ENCODE peak calls at places on chromosomes 12 and 14, in five cellular contexts. C is adrenal gland, J is GM23248, T is right lobe of liver, V is IMR-90. B is an unnamed sample.

GRCh38 chr12:57491393-57492280 is 3.8 kb downstream of the MARS1 start:
- DNase-seq in T (no peak), C (no peak), V (no peak), J (peak; percentile 26), B (no peak)

GRCh38 chr14:93683241-93683640 is 105.0 kb downstream of the PRIMA1 start:
- DNase-seq in J (peak; percentile 5), C (no peak), T (no peak), V (no peak), B (no peak)

GRCh38 chr14:50773632-50774541 is 57.1 kb downstream of the NIN start:
- DNase-seq in V (peak; percentile 50), J (peak; percentile 65), C (peak; percentile 50), T (no peak), B (peak; percentile 53)

GRCh38 chr12:106048016-106048415 is 90.7 kb downstream of the NUAK1 start:
- DNase-seq in J (no peak), T (no peak), V (no peak), C (no peak), B (no peak)

GRCh38 chr12:76026643-76027063 is 4.9 kb downstream of the PHLDA1 start:
- DNase-seq in V (peak; percentile 67), T (no peak), C (peak; percentile 24), J (peak; percentile 26), B (no peak)

GRCh38 chr14:104462651-104463630 is 116.6 kb upstream of the C14orf180 start:
- DNase-seq in J (peak; percentile 23), V (no peak), T (no peak), C (no peak), B (no peak)

GRCh38 chr14:73289308-73289707 is 52.0 kb downstream of the PAPLN start:
- DNase-seq in V (no peak), C (no peak), J (no peak), T (no peak), B (no peak)

GRCh38 chr12:103824290-103824689 is 16.7 kb downstream of the NT5DC3 start:
- DNase-seq in C (no peak), J (no peak), T (no peak), V (no peak), B (no peak)

GRCh38 chr12:78386871-78387270 is 477.7 kb upstream of the SYT1 start:
- DNase-seq in J (no peak), T (no peak), C (no peak), V (no peak), B (no peak)

GRCh38 chr12:102659200-102659911 is 179.0 kb upstream of the IGF1 start:
- DNase-seq in T (no peak), C (no peak), J (no peak), V (no peak), B (no peak)

GRCh38 chr12:5369298-5369697 is 62.6 kb upstream of the NTF3 start:
- DNase-seq in C (no peak), V (no peak), J (no peak), T (no peak), B (no peak)

GRCh38 chr12:105906545-105906944 is 232.2 kb downstream of the NUAK1 start:
- DNase-seq in C (no peak), V (no peak), J (no peak), T (no peak), B (no peak)

GRCh38 chr14:52146504-52146903 is 77.6 kb upstream of the NID2 start:
- DNase-seq in V (no peak), J (peak; percentile 21), T (no peak), C (no peak), B (no peak)

GRCh38 chr12:117155278-117156060 is 34.8 kb downstream of the FBXO21 start:
- DNase-seq in T (peak; percentile 70), V (peak; percentile 11), C (peak; percentile 69), J (peak; percentile 38), B (peak; percentile 27)
- H3K4me1 ChIP-seq in T (no peaks in the 10 kb centered on the region), V (no peaks in the 10 kb centered on the region), C (peaks cover 35% of the 10 kb centered on the region), J (no peaks in the 10 kb centered on the region), B (no peaks in the 10 kb centered on the region)

GRCh38 chr12:2288001-2288400 is 235.2 kb downstream of the CACNA1C start:
- DNase-seq in C (no peak), V (peak; percentile 73), T (no peak), J (peak; percentile 79), B (no peak)
- H3K4me1 ChIP-seq in C (peaks cover 10% of the 10 kb centered on the region), V (peaks cover 46% of the 10 kb centered on the region), T (no peaks in the 10 kb centered on the region), J (peaks cover 63% of the 10 kb centered on the region), B (peaks cover 19% of the 10 kb centered on the region)

DNA sequence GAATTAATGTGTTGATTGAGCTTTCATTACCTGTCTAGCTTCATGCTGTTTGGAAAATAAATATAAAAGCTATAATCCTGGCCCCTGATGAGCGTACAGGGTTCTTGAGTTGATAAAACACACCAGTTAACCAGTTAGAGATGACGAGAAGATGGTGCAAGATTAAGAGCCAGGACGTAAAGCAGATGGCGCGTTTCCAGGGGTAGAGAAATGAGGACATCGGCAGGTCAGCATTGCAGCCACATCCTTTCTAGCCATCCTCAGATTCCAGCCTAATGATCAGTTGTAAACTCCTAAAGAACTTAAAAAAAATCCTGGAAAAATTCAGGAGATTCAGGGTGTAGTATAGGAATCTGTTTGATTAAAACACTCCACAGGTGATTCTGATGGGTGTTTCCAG is 203.7 kb downstream of the CACNA1C start:
- DNase-seq in V (peak; percentile 95), T (no peak), J (peak; percentile 87), C (no peak), B (no peak)
- H3K4me1 ChIP-seq in V (peaks cover 18% of the 10 kb centered on the region), T (no peaks in the 10 kb centered on the region), J (peaks cover 46% of the 10 kb centered on the region), C (peaks cover 13% of the 10 kb centered on the region), B (no peaks in the 10 kb centered on the region)

DNA sequence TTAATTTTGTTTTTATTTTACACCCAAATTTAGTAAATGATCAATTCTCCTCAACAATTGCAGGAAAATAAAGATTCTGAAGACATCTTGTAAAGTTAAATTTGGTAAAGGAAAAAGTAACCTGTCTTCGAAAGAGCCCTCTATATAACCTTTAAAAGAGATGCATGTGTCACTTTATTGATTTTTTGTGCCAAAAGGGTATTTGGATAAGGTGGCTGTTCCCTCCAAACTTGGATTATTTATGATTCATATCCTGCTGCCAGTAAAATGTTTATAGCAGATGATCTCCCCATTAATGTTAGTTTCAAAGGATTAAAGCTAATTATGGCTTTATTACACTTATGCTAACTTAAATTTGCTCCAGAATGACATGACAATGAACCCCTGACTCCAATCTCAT is 98.8 kb downstream of the DUSP6 start:
- DNase-seq in T (no peak), J (no peak), C (no peak), V (no peak), B (no peak)
- H3K4me1 ChIP-seq in T (no peaks in the 10 kb centered on the region), J (peaks cover under 1% of the 10 kb centered on the region), C (peaks cover 11% of the 10 kb centered on the region), V (peaks cover 9% of the 10 kb centered on the region), B (no peaks in the 10 kb centered on the region)

B was measured in gastrocnemius medialis.